ENCODE peak calls at places on chromosomes 12 and 14, in six cellular contexts. One of them, this sample, is unnamed.

GRCh38 chr12:2845280-2845679 is 10.4 kb upstream of the NRIP2 start:
- DNase-seq in transverse colon: no peak
- DNase-seq in endothelial cell: peak
- DNase-seq in glutamatergic neuron: no peak
- DNase-seq in AG04450: no peak
- DNase-seq in osteocyte: no peak
- DNase-seq in this sample: no peak

GRCh38 chr14:20419404-20419803 is 6.1 kb upstream of the TEP1 start:
- DNase-seq in transverse colon: no peak
- DNase-seq in endothelial cell: no peak
- DNase-seq in glutamatergic neuron: no peak
- DNase-seq in AG04450: no peak
- DNase-seq in osteocyte: no peak
- DNase-seq in this sample: no peak

GRCh38 chr14:20662968-20663731 is 21.2 kb upstream of the RNASE4 start:
- DNase-seq in transverse colon: peak
- DNase-seq in endothelial cell: peak
- DNase-seq in glutamatergic neuron: peak
- DNase-seq in AG04450: no peak
- DNase-seq in osteocyte: no peak
- DNase-seq in this sample: no peak

GRCh38 chr12:51976376-51977160 is 25.1 kb downstream of the ACVR1B start:
- DNase-seq in transverse colon: no peak
- DNase-seq in endothelial cell: no peak
- DNase-seq in glutamatergic neuron: no peak
- DNase-seq in AG04450: no peak
- DNase-seq in osteocyte: no peak
- DNase-seq in this sample: no peak

GRCh38 chr12:83016226-83016835 is 329.6 kb downstream of the TMTC2 start:
- DNase-seq in transverse colon: no peak
- DNase-seq in endothelial cell: no peak
- DNase-seq in glutamatergic neuron: no peak
- DNase-seq in AG04450: peak
- DNase-seq in osteocyte: no peak
- DNase-seq in this sample: no peak

GRCh38 chr12:82082476-82082875 is 275.7 kb downstream of the CCDC59 start:
- DNase-seq in transverse colon: no peak
- DNase-seq in endothelial cell: no peak
- DNase-seq in glutamatergic neuron: no peak
- DNase-seq in AG04450: no peak
- DNase-seq in osteocyte: no peak
- DNase-seq in this sample: no peak

GRCh38 chr12:55974308-55974724 is 438 bp downstream of the RAB5B start:
- DNase-seq in transverse colon: peak
- DNase-seq in endothelial cell: peak
- DNase-seq in glutamatergic neuron: peak
- DNase-seq in AG04450: no peak
- DNase-seq in osteocyte: no peak
- DNase-seq in this sample: no peak

GRCh38 chr12:10722905-10723866 is at the start of gene YBX3:
- DNase-seq in transverse colon: peak
- DNase-seq in endothelial cell: peak
- DNase-seq in glutamatergic neuron: peak
- DNase-seq in AG04450: peak
- DNase-seq in osteocyte: peak
- DNase-seq in this sample: peak

GRCh38 chr14:64035143-64035542 is 182.3 kb downstream of the SYNE2 start:
- DNase-seq in transverse colon: no peak
- DNase-seq in endothelial cell: no peak
- DNase-seq in glutamatergic neuron: no peak
- DNase-seq in AG04450: peak
- DNase-seq in osteocyte: no peak
- DNase-seq in this sample: no peak

GRCh38 chr12:116818341-116818856 is 62.8 kb downstream of the HRK start:
- DNase-seq in transverse colon: peak
- DNase-seq in endothelial cell: no peak
- DNase-seq in glutamatergic neuron: no peak
- DNase-seq in AG04450: no peak
- DNase-seq in osteocyte: no peak
- DNase-seq in this sample: no peak

GRCh38 chr12:124515981-124516380 is 51.4 kb downstream of the NCOR2 start:
- DNase-seq in transverse colon: no peak
- DNase-seq in endothelial cell: no peak
- DNase-seq in glutamatergic neuron: no peak
- DNase-seq in AG04450: no peak
- DNase-seq in osteocyte: no peak
- DNase-seq in this sample: no peak

GRCh38 chr12:93226356-93226755 is 151.4 kb upstream of the NUDT4 start:
- DNase-seq in transverse colon: no peak
- DNase-seq in endothelial cell: no peak
- DNase-seq in glutamatergic neuron: no peak
- DNase-seq in AG04450: no peak
- DNase-seq in osteocyte: no peak
- DNase-seq in this sample: no peak

GRCh38 chr14:95564060-95564459 is 29.2 kb downstream of the GLRX5 start:
- DNase-seq in transverse colon: no peak
- DNase-seq in endothelial cell: no peak
- DNase-seq in glutamatergic neuron: no peak
- DNase-seq in AG04450: no peak
- DNase-seq in osteocyte: no peak
- DNase-seq in this sample: no peak

GRCh38 chr12:6361834-6362233 is 13.5 kb downstream of the SCNN1A start:
- DNase-seq in transverse colon: peak
- DNase-seq in endothelial cell: no peak
- DNase-seq in glutamatergic neuron: no peak
- DNase-seq in AG04450: no peak
- DNase-seq in osteocyte: no peak
- DNase-seq in this sample: no peak

GRCh38 chr12:57718641-57719528 is 19.7 kb downstream of the AGAP2 start:
- DNase-seq in transverse colon: no peak
- DNase-seq in endothelial cell: no peak
- DNase-seq in glutamatergic neuron: no peak
- DNase-seq in AG04450: no peak
- DNase-seq in osteocyte: peak
- DNase-seq in this sample: no peak

GRCh38 chr14:69941768-69942742 is 62.8 kb downstream of the SMOC1 start:
- DNase-seq in transverse colon: no peak
- DNase-seq in endothelial cell: no peak
- DNase-seq in glutamatergic neuron: no peak
- DNase-seq in AG04450: no peak
- DNase-seq in osteocyte: no peak
- DNase-seq in this sample: no peak

GRCh38 chr14:69693145-69693544 is 73.8 kb upstream of the SRSF5 start:
- DNase-seq in transverse colon: peak
- DNase-seq in endothelial cell: no peak
- DNase-seq in glutamatergic neuron: peak
- DNase-seq in AG04450: no peak
- DNase-seq in osteocyte: no peak
- DNase-seq in this sample: no peak

GRCh38 chr12:51910691-51911090 is 3.4 kb downstream of the ACVRL1 start:
- DNase-seq in transverse colon: no peak
- DNase-seq in endothelial cell: no peak
- DNase-seq in glutamatergic neuron: no peak
- DNase-seq in AG04450: no peak
- DNase-seq in osteocyte: no peak
- DNase-seq in this sample: no peak

GRCh38 chr14:69854598-69854997 is 24.6 kb upstream of the SMOC1 start:
- DNase-seq in transverse colon: no peak
- DNase-seq in endothelial cell: no peak
- DNase-seq in glutamatergic neuron: no peak
- DNase-seq in AG04450: no peak
- DNase-seq in osteocyte: no peak
- DNase-seq in this sample: no peak

GRCh38 chr12:64544796-64545382 is 65.4 kb upstream of the RASSF3 start:
- DNase-seq in transverse colon: no peak
- DNase-seq in endothelial cell: no peak
- DNase-seq in glutamatergic neuron: no peak
- DNase-seq in AG04450: no peak
- DNase-seq in osteocyte: no peak
- DNase-seq in this sample: no peak

GRCh38 chr12:24363177-24363754 is 413.8 kb upstream of the SOX5 start:
- DNase-seq in transverse colon: no peak
- DNase-seq in endothelial cell: no peak
- DNase-seq in glutamatergic neuron: no peak
- DNase-seq in AG04450: no peak
- DNase-seq in osteocyte: no peak
- DNase-seq in this sample: no peak

GRCh38 chr14:57009585-57010515 is 199.6 kb upstream of the OTX2 start:
- DNase-seq in transverse colon: no peak
- DNase-seq in endothelial cell: peak
- DNase-seq in glutamatergic neuron: peak
- DNase-seq in AG04450: no peak
- DNase-seq in osteocyte: no peak
- DNase-seq in this sample: no peak

GRCh38 chr14:91254456-91254855 is 10.0 kb upstream of the GPR68 start:
- DNase-seq in transverse colon: no peak
- DNase-seq in endothelial cell: no peak
- DNase-seq in glutamatergic neuron: no peak
- DNase-seq in AG04450: no peak
- DNase-seq in osteocyte: no peak
- DNase-seq in this sample: no peak

GRCh38 chr14:79947440-79947839 is 263.9 kb downstream of the DIO2 start:
- DNase-seq in transverse colon: no peak
- DNase-seq in endothelial cell: no peak
- DNase-seq in glutamatergic neuron: no peak
- DNase-seq in AG04450: no peak
- DNase-seq in osteocyte: no peak
- DNase-seq in this sample: no peak

GRCh38 chr14:79949906-79950305 is 261.4 kb downstream of the DIO2 start:
- DNase-seq in transverse colon: no peak
- DNase-seq in endothelial cell: no peak
- DNase-seq in glutamatergic neuron: no peak
- DNase-seq in AG04450: no peak
- DNase-seq in osteocyte: no peak
- DNase-seq in this sample: no peak

DNA sequence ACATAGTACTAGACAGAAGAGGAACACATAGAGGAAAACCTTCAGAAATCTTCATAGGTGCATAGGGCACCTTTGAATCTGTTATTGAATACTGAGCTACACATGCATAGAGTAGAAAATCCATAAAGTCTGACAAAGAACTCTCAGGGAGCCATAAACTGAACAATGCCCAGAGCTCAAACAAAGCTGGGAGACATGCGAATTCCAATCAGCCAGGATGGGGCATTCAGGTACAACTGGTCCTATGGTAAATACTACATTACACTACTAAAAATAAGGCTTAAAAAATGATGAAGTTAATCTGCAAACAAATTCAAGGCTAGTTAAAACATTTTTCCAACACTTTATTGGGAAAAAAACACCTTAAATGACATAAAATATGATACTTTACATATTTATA is 259.7 kb downstream of the DIO2 start:
- DNase-seq in transverse colon: no peak
- DNase-seq in endothelial cell: no peak
- DNase-seq in glutamatergic neuron: no peak
- DNase-seq in AG04450: no peak
- DNase-seq in osteocyte: no peak
- DNase-seq in this sample: no peak
- TF ChIP-seq CTCF in transverse colon: no peak
- TF ChIP-seq CTCF in endothelial cell: no peak
- TF ChIP-seq CTCF in glutamatergic neuron: no peak
- TF ChIP-seq CTCF in AG04450: no peak
- TF ChIP-seq CTCF in osteocyte: no peak
- TF ChIP-seq CTCF in this sample: no peak

DNA sequence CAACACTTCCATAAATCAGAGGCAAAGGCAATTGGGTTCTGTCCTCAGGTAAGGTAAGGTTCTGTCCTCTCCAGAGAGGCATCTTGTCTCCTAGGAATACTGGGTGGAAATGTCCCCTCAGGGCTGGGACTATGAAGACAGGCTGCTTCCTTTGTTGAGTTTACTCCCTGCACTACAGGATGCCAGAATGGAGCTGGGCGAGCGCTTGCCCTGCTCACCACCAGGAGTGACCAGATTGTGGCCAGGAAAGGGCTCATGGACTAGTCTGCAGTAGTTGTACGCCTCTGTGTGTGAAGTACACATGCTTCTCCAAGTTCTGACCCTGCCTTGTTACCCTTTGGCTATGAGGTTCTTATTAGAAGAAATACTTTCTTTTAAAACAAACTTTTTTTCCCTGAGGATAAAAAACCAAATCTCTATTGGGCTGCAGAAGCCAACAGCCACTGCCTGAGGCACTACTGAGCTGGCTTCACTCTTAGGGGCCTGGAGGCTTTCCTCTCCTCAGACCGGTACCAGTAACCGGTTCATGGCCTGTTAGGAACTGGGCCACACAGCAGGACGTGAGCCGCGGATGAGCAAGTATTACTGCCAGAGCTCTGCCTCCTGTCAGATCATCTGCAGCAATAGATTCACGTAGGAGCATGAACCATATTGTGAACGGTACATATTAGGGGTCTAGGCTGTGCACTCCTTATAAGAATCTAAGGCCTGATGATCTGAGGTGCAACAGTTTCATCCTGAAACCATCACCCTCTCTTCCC is 83.2 kb downstream of the DHRS2 start:
- DNase-seq in transverse colon: no peak
- DNase-seq in endothelial cell: no peak
- DNase-seq in glutamatergic neuron: no peak
- DNase-seq in AG04450: no peak
- DNase-seq in osteocyte: no peak
- DNase-seq in this sample: no peak
- TF ChIP-seq CTCF in transverse colon: no peak
- TF ChIP-seq CTCF in endothelial cell: no peak
- TF ChIP-seq CTCF in glutamatergic neuron: no peak
- TF ChIP-seq CTCF in AG04450: no peak
- TF ChIP-seq CTCF in osteocyte: no peak
- TF ChIP-seq CTCF in this sample: no peak

GRCh38 chr14:58639842-58640484 is 2.2 kb downstream of the DACT1 start:
- DNase-seq in transverse colon: peak
- DNase-seq in endothelial cell: peak
- DNase-seq in glutamatergic neuron: peak
- DNase-seq in AG04450: peak
- DNase-seq in osteocyte: no peak
- DNase-seq in this sample: peak

GRCh38 chr14:58638231-58639205 is 756 bp downstream of the DACT1 start:
- DNase-seq in transverse colon: peak
- DNase-seq in endothelial cell: no peak
- DNase-seq in glutamatergic neuron: peak
- DNase-seq in AG04450: no peak
- DNase-seq in osteocyte: no peak
- DNase-seq in this sample: peak

GRCh38 chr14:58643366-58643765 is 5.6 kb downstream of the DACT1 start:
- DNase-seq in transverse colon: no peak
- DNase-seq in endothelial cell: no peak
- DNase-seq in glutamatergic neuron: no peak
- DNase-seq in AG04450: no peak
- DNase-seq in osteocyte: no peak
- DNase-seq in this sample: no peak

GRCh38 chr14:58640959-58641358 is 3.2 kb downstream of the DACT1 start:
- DNase-seq in transverse colon: no peak
- DNase-seq in endothelial cell: no peak
- DNase-seq in glutamatergic neuron: no peak
- DNase-seq in AG04450: no peak
- DNase-seq in osteocyte: no peak
- DNase-seq in this sample: no peak

GRCh38 chr14:58641509-58641908 is 3.7 kb downstream of the DACT1 start:
- DNase-seq in transverse colon: no peak
- DNase-seq in endothelial cell: no peak
- DNase-seq in glutamatergic neuron: no peak
- DNase-seq in AG04450: no peak
- DNase-seq in osteocyte: no peak
- DNase-seq in this sample: no peak
- TF ChIP-seq CTCF in transverse colon: no peak
- TF ChIP-seq CTCF in endothelial cell: peak
- TF ChIP-seq CTCF in glutamatergic neuron: no peak
- TF ChIP-seq CTCF in AG04450: no peak
- TF ChIP-seq CTCF in osteocyte: no peak
- TF ChIP-seq CTCF in this sample: no peak

GRCh38 chr14:45610303-45610702 is 357.3 kb upstream of the MIS18BP1 start:
- DNase-seq in transverse colon: no peak
- DNase-seq in endothelial cell: no peak
- DNase-seq in glutamatergic neuron: no peak
- DNase-seq in AG04450: no peak
- DNase-seq in osteocyte: no peak
- DNase-seq in this sample: no peak
- TF ChIP-seq CTCF in transverse colon: peak
- TF ChIP-seq CTCF in endothelial cell: no peak
- TF ChIP-seq CTCF in glutamatergic neuron: peak
- TF ChIP-seq CTCF in AG04450: no peak
- TF ChIP-seq CTCF in osteocyte: peak
- TF ChIP-seq CTCF in this sample: peak